ENCODE peak calls at places on chromosomes 1 and 21, in nine cellular contexts. Z is activated CD4-positive, alpha-beta T cell treated with anti-CD3 and anti-CD28 coated beads, Interleukin-2, amount 50 U/mL, for 1 hour; M is KBM-7; H is AG09309; J is stromal cell of bone marrow; B is upper lobe of right lung; F is GM20000; K is astrocyte of the cerebellum; I is anterior cingulate cortex. Q is an unnamed sample.

GRCh38 chr1:35345439-35345981 is 77.0 kb downstream of the ZMYM4 start:
- DNase-seq in Z (no peak), M (no peak), H (no peak), J (no peak), B (peak), F (no peak), K (no peak), I (no peak), Q (no peak)

GRCh38 chr1:201655243-201655642 is 116.3 kb downstream of the NAV1 start:
- DNase-seq in Z (peak), M (no peak), H (peak), J (no peak), B (no peak), F (no peak), K (peak), I (no peak), Q (no peak)

GRCh38 chr1:93597697-93598096 is 83.9 kb downstream of the BCAR3 start:
- DNase-seq in Z (no peak), M (no peak), H (no peak), J (no peak), B (no peak), F (no peak), K (no peak), I (no peak), Q (no peak)

GRCh38 chr21:35635261-35635660 is 425.1 kb downstream of the SETD4 start:
- DNase-seq in Z (no peak), M (no peak), H (peak), J (peak), B (no peak), F (no peak), K (no peak), I (no peak), Q (no peak)

GRCh38 chr1:40060351-40060750 is 19.8 kb downstream of the CAP1 start:
- DNase-seq in Z (no peak), M (no peak), H (no peak), J (no peak), B (no peak), F (no peak), K (no peak), I (no peak), Q (no peak)

GRCh38 chr1:5911871-5912271 is 80.4 kb downstream of the NPHP4 start:
- DNase-seq in Z (no peak), M (no peak), H (no peak), J (no peak), B (no peak), F (no peak), K (no peak), I (no peak), Q (no peak)

GRCh38 chr1:2935184-2935583 is 86.1 kb upstream of the ACTRT2 start:
- DNase-seq in Z (no peak), M (no peak), H (no peak), J (no peak), B (no peak), F (no peak), K (no peak), I (no peak), Q (no peak)

GRCh38 chr1:205926213-205926612 is 17.0 kb downstream of the SLC26A9 start:
- DNase-seq in Z (no peak), M (no peak), H (no peak), J (no peak), B (no peak), F (no peak), K (no peak), I (no peak), Q (no peak)

GRCh38 chr1:229509576-229509975 is 1.4 kb upstream of the NUP133 start:
- DNase-seq in Z (no peak), M (no peak), H (no peak), J (no peak), B (no peak), F (no peak), K (no peak), I (no peak), Q (no peak)

GRCh38 chr1:234782821-234783220 is 172.8 kb upstream of the IRF2BP2 start:
- DNase-seq in Z (no peak), M (no peak), H (no peak), J (no peak), B (no peak), F (no peak), K (no peak), I (no peak), Q (no peak)

GRCh38 chr1:11590395-11590794 is 63.8 kb downstream of the FBXO2 start:
- DNase-seq in Z (no peak), M (no peak), H (no peak), J (no peak), B (no peak), F (no peak), K (no peak), I (no peak), Q (no peak)

GRCh38 chr1:95067069-95067468 is 5.7 kb downstream of the ALG14 start:
- DNase-seq in Z (no peak), M (no peak), H (no peak), J (no peak), B (no peak), F (no peak), K (no peak), I (no peak), Q (no peak)

GRCh38 chr1:197286634-197287033 is 18.6 kb downstream of the CRB1 start:
- DNase-seq in Z (no peak), M (no peak), H (no peak), J (no peak), B (no peak), F (no peak), K (no peak), I (no peak), Q (no peak)

GRCh38 chr1:210201671-210202070 is 30.9 kb upstream of the SERTAD4 start:
- DNase-seq in Z (no peak), M (no peak), H (no peak), J (no peak), B (no peak), F (no peak), K (no peak), I (no peak), Q (no peak)

GRCh38 chr1:204319462-204319861 is 40.3 kb downstream of the PLEKHA6 start:
- DNase-seq in Z (no peak), M (no peak), H (peak), J (peak), B (no peak), F (no peak), K (no peak), I (no peak), Q (no peak)

GRCh38 chr1:90344963-90345730 is 350.2 kb downstream of the ZNF326 start:
- DNase-seq in Z (no peak), M (no peak), H (no peak), J (no peak), B (no peak), F (no peak), K (no peak), I (no peak), Q (no peak)

GRCh38 chr1:5271264-5271663 is 616.9 kb downstream of the AJAP1 start:
- DNase-seq in Z (no peak), M (no peak), H (no peak), J (no peak), B (no peak), F (no peak), K (no peak), I (no peak), Q (no peak)

GRCh38 chr1:96236156-96236739 is 485.3 kb upstream of the PTBP2 start:
- DNase-seq in Z (no peak), M (peak), H (no peak), J (peak), B (no peak), F (peak), K (peak), I (no peak), Q (no peak)

GRCh38 chr1:93313026-93313425 is 32.7 kb upstream of the DR1 start:
- DNase-seq in Z (no peak), M (no peak), H (no peak), J (no peak), B (no peak), F (no peak), K (no peak), I (no peak), Q (no peak)

GRCh38 chr1:58964428-58964827 is 180.6 kb upstream of the JUN start:
- DNase-seq in Z (no peak), M (no peak), H (no peak), J (no peak), B (no peak), F (no peak), K (no peak), I (no peak), Q (no peak)

GRCh38 chr1:84078108-84078823 is 65.8 kb upstream of the PRKACB start:
- DNase-seq in Z (no peak), M (peak), H (no peak), J (no peak), B (no peak), F (peak), K (no peak), I (peak), Q (no peak)

GRCh38 chr21:39175154-39175553 is 8.1 kb downstream of the PSMG1 start:
- DNase-seq in Z (no peak), M (no peak), H (no peak), J (no peak), B (no peak), F (no peak), K (no peak), I (no peak), Q (no peak)

GRCh38 chr1:6099297-6099696 is 53.6 kb downstream of the KCNAB2 start:
- DNase-seq in Z (no peak), M (no peak), H (no peak), J (no peak), B (peak), F (no peak), K (no peak), I (no peak), Q (no peak)

GRCh38 chr1:65493792-65494191 is 73.3 kb downstream of the LEPR start:
- DNase-seq in Z (no peak), M (no peak), H (no peak), J (no peak), B (no peak), F (no peak), K (peak), I (no peak), Q (no peak)

GRCh38 chr1:213934642-213935041 is 53.1 kb upstream of the PROX1 start:
- DNase-seq in Z (no peak), M (no peak), H (no peak), J (no peak), B (no peak), F (no peak), K (peak), I (no peak), Q (no peak)

GRCh38 chr1:228259368-228259894 is 51.6 kb downstream of the OBSCN start:
- DNase-seq in Z (no peak), M (no peak), H (no peak), J (no peak), B (no peak), F (no peak), K (no peak), I (no peak), Q (no peak)

GRCh38 chr1:210882414-210883221 is 251.3 kb downstream of the KCNH1 start:
- DNase-seq in Z (no peak), M (no peak), H (peak), J (peak), B (no peak), F (no peak), K (peak), I (no peak), Q (no peak)

GRCh38 chr1:159804924-159805323 is 2.8 kb downstream of the FCRL6 start:
- DNase-seq in Z (no peak), M (no peak), H (no peak), J (no peak), B (no peak), F (no peak), K (no peak), I (no peak), Q (no peak)

GRCh38 chr1:38500352-38500751 is 359.2 kb downstream of the RRAGC start:
- DNase-seq in Z (no peak), M (no peak), H (no peak), J (no peak), B (no peak), F (no peak), K (no peak), I (no peak), Q (no peak)

GRCh38 chr1:209473023-209473422 is 110.5 kb upstream of the CAMK1G start:
- DNase-seq in Z (no peak), M (no peak), H (no peak), J (no peak), B (no peak), F (no peak), K (no peak), I (no peak), Q (no peak)